ENCODE peak calls at places on chromosomes 3 and 15, in four cellular contexts. J is neural crest cell, B is progenitor cell of endocrine pancreas, P is GM20000. Y is an unnamed sample.
A peak's percentile ranks its signal among the peaks of the same experiment; 100 is the strongest.

GRCh38 chr3:11545186-11545851 is 98.4 kb downstream of the VGLL4 start:
- DNase-seq in J (no peak), B (no peak), P (no peak), Y (no peak)

GRCh38 chr15:57432141-57432701 is 55.9 kb downstream of the CGNL1 start:
- DNase-seq in J (no peak), B (no peak), P (no peak), Y (no peak)

GRCh38 chr3:132174500-132174899 is 139.7 kb upstream of the CPNE4 start:
- DNase-seq in B (no peak), J (no peak), P (no peak), Y (no peak)

GRCh38 chr3:172213168-172213567 is 173.8 kb downstream of the FNDC3B start:
- DNase-seq in J (no peak), P (peak; percentile 28), B (no peak), Y (no peak)

GRCh38 chr15:71800835-71801745 is 9.3 kb upstream of the NR2E3 start:
- DNase-seq in P (peak; percentile 70), B (peak; percentile 49), J (peak; percentile 59), Y (no peak)

GRCh38 chr15:64536244-64536836 is 76.0 kb downstream of the ZNF609 start:
- DNase-seq in J (no peak), B (no peak), P (no peak), Y (no peak)

GRCh38 chr3:114418724-114419543 is 125.1 kb downstream of the TIGIT start:
- DNase-seq in B (no peak), J (no peak), P (peak; percentile 31), Y (no peak)

GRCh38 chr3:64832098-64832497 is 144.3 kb upstream of the ADAMTS9 start:
- DNase-seq in P (no peak), B (no peak), J (no peak), Y (no peak)

GRCh38 chr3:52536369-52537164 is at the start of gene UQCC5:
- DNase-seq in J (peak; percentile 91), P (peak; percentile 97), B (peak; percentile 92), Y (peak; percentile 98)
- TF ChIP-seq CTCF in J (no peak), P (no peak), B (no peak), Y (no peak)

DNA sequence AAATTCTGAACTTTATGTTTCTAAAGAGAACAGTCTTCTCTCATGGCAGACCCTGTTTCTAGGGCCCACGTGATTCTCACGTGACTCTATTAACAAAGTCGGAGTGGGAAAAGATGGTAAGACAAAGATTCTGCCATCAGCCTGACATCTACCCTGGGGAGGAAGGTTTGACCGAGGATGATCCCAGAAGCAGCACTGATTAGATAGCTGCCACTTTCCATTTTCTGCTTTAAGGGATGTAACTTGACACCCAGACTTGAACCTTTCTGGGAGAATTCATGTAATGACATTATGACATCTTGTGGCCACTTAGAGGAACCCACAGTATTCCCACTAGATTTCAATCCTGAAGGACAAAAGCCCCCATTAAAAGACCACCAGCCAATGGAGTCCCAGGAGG is 480.3 kb upstream of the PROK2 start:
- DNase-seq in B (no peak), P (no peak), J (no peak), Y (no peak)
- TF ChIP-seq CTCF in B (peak; percentile 41), P (no peak), J (peak; percentile 37), Y (no peak)

DNA sequence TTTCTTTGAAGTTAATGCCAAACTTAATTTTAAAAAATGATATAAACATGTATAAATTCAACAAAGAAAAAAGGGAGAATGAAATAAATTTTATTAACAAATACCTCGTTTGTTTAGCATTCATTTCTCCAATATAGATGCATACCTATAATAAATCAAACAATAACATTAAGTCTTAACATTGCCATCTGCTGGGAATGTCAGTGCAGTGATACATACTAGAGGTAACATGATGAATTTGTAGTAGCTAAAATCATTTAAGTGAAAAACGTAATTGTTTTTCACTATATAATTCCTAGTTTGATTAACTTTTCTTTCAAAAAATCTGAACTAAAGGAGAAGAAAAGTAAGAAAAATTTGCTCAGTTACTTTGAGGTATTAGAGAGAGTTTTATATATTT is 340.2 kb upstream of the CBLB start:
- DNase-seq in P (no peak), J (no peak), B (no peak), Y (no peak)
- TF ChIP-seq CTCF in P (no peak), J (no peak), B (no peak), Y (no peak)

GRCh38 chr3:10319251-10319650 is 1.7 kb downstream of the SEC13 start:
- DNase-seq in P (no peak), B (no peak), J (no peak), Y (no peak)

GRCh38 chr3:10317961-10318350 is 3.0 kb downstream of the SEC13 start:
- DNase-seq in B (no peak), J (no peak), P (no peak), Y (no peak)

GRCh38 chr3:10320320-10320677 is 613 bp downstream of the SEC13 start:
- DNase-seq in J (no peak), B (no peak), P (no peak), Y (no peak)

GRCh38 chr3:10321630-10322354 is 880 bp upstream of the SEC13 start:
- DNase-seq in J (no peak), B (no peak), P (no peak), Y (no peak)

GRCh38 chr3:10319804-10320203 is 1.1 kb downstream of the SEC13 start:
- DNase-seq in J (no peak), B (no peak), P (no peak), Y (no peak)
- TF ChIP-seq CTCF in J (no peak), B (no peak), P (no peak), Y (no peak)

Y was measured in upper lobe of left lung.